ENCODE peak calls at places on chromosomes 2 and 18, in ten cellular contexts. B, Z, X, Q, D, H, G, A, V and R are unnamed samples.

GRCh38 chr2:240127351-240127750 is 8.8 kb downstream of the COPS9 start:
- DNase-seq in B (no peak), Z (no peak), X (no peak), Q (no peak), D (no peak), H (no peak), G (no peak), A (no peak), V (no peak), R (no peak)

GRCh38 chr18:23627325-23627724 is 35.4 kb downstream of the ANKRD29 start:
- DNase-seq in B (no peak), Z (no peak), X (no peak), Q (no peak), D (peak), H (no peak), G (peak), A (peak), V (no peak), R (peak)

GRCh38 chr2:150476213-150476740 is 11.2 kb downstream of the RND3 start:
- DNase-seq in B (no peak), Z (no peak), X (no peak), Q (no peak), D (no peak), H (no peak), G (no peak), A (no peak), V (no peak), R (no peak)

GRCh38 chr18:25164837-25165791 is 186.9 kb downstream of the ZNF521 start:
- DNase-seq in B (no peak), Z (no peak), X (peak), Q (no peak), D (peak), H (no peak), G (no peak), A (no peak), V (no peak), R (no peak)

GRCh38 chr2:3314626-3315025 is 63.0 kb downstream of the EIPR1 start:
- DNase-seq in B (no peak), Z (no peak), X (no peak), Q (no peak), D (no peak), H (no peak), G (no peak), A (no peak), V (no peak), R (no peak)

GRCh38 chr2:162126145-162126926 is 25.7 kb downstream of the GCG start:
- DNase-seq in B (no peak), Z (no peak), X (no peak), Q (no peak), D (no peak), H (no peak), G (no peak), A (no peak), V (no peak), R (no peak)

GRCh38 chr18:41128545-41128944 is 826.5 kb upstream of the PIK3C3 start:
- DNase-seq in B (no peak), Z (no peak), X (no peak), Q (no peak), D (no peak), H (no peak), G (no peak), A (no peak), V (no peak), R (peak)

GRCh38 chr2:235264121-235264493 is 229.7 kb upstream of the AGAP1 start:
- DNase-seq in B (no peak), Z (no peak), X (no peak), Q (no peak), D (no peak), H (no peak), G (no peak), A (no peak), V (no peak), R (peak)

GRCh38 chr18:41899535-41899934 is 55.5 kb upstream of the PIK3C3 start:
- DNase-seq in B (no peak), Z (no peak), X (no peak), Q (no peak), D (no peak), H (no peak), G (no peak), A (no peak), V (no peak), R (no peak)

GRCh38 chr2:144464730-144465129 is 55.2 kb downstream of the ZEB2 start:
- DNase-seq in B (no peak), Z (peak), X (no peak), Q (no peak), D (no peak), H (no peak), G (no peak), A (no peak), V (no peak), R (no peak)

GRCh38 chr2:48343571-48344440 is 186.1 kb upstream of the STON1 start:
- DNase-seq in B (no peak), Z (no peak), X (no peak), Q (no peak), D (peak), H (no peak), G (peak), A (peak), V (no peak), R (peak)

GRCh38 chr2:37916512-37917082 is 8.5 kb upstream of the RMDN2 start:
- DNase-seq in B (no peak), Z (no peak), X (no peak), Q (no peak), D (peak), H (no peak), G (no peak), A (peak), V (no peak), R (no peak)

GRCh38 chr18:75204262-75204977 is 4.5 kb downstream of the PTGR3 start:
- DNase-seq in B (no peak), Z (no peak), X (peak), Q (no peak), D (no peak), H (no peak), G (no peak), A (no peak), V (no peak), R (no peak)

GRCh38 chr18:9348766-9349165 is 14.2 kb downstream of the TWSG1 start:
- DNase-seq in B (no peak), Z (no peak), X (no peak), Q (no peak), D (no peak), H (no peak), G (no peak), A (no peak), V (no peak), R (peak)

GRCh38 chr18:24051256-24051947 is 36.8 kb downstream of the TTC39C start:
- DNase-seq in B (no peak), Z (no peak), X (no peak), Q (no peak), D (no peak), H (no peak), G (no peak), A (peak), V (no peak), R (peak)

GRCh38 chr2:240149943-240150784 is 9.7 kb upstream of the OTOS start:
- DNase-seq in B (peak), Z (peak), X (peak), Q (no peak), D (peak), H (no peak), G (peak), A (no peak), V (peak), R (no peak)

GRCh38 chr2:9108210-9108967 is 98.2 kb upstream of the ASAP2 start:
- DNase-seq in B (no peak), Z (no peak), X (no peak), Q (no peak), D (no peak), H (no peak), G (no peak), A (no peak), V (no peak), R (no peak)

GRCh38 chr2:36672199-36672598 is 24.3 kb upstream of the VIT start:
- DNase-seq in B (no peak), Z (no peak), X (peak), Q (no peak), D (peak), H (no peak), G (peak), A (peak), V (no peak), R (peak)

GRCh38 chr18:26488417-26489009 is 59.8 kb downstream of the KCTD1 start:
- DNase-seq in B (no peak), Z (peak), X (no peak), Q (no peak), D (no peak), H (no peak), G (no peak), A (no peak), V (no peak), R (no peak)

GRCh38 chr2:55109219-55109891 is 59.1 kb upstream of the RTN4 start:
- DNase-seq in B (peak), Z (no peak), X (no peak), Q (no peak), D (peak), H (no peak), G (peak), A (peak), V (no peak), R (peak)

GRCh38 chr2:98730851-98731708 is at the start of gene MGAT4A:
- DNase-seq in B (peak), Z (peak), X (peak), Q (peak), D (peak), H (peak), G (no peak), A (peak), V (peak), R (no peak)

GRCh38 chr18:3493501-3494244 is 43.7 kb downstream of the TGIF1 start:
- DNase-seq in B (no peak), Z (no peak), X (no peak), Q (no peak), D (no peak), H (no peak), G (no peak), A (no peak), V (no peak), R (no peak)

GRCh38 chr2:136319227-136319626 is 201.3 kb upstream of the CXCR4 start:
- DNase-seq in B (no peak), Z (no peak), X (no peak), Q (no peak), D (peak), H (no peak), G (no peak), A (no peak), V (peak), R (no peak)

GRCh38 chr2:175457846-175458408 is 276.4 kb upstream of the ATP5MC3 start:
- DNase-seq in B (no peak), Z (no peak), X (no peak), Q (no peak), D (no peak), H (no peak), G (no peak), A (no peak), V (no peak), R (no peak)

GRCh38 chr2:26355038-26355995 is 8.7 kb upstream of the ADGRF3 start:
- DNase-seq in B (no peak), Z (no peak), X (no peak), Q (no peak), D (peak), H (no peak), G (peak), A (peak), V (no peak), R (peak)

GRCh38 chr2:32963941-32964340 is 17.2 kb downstream of the LTBP1 start:
- DNase-seq in B (no peak), Z (no peak), X (no peak), Q (no peak), D (no peak), H (no peak), G (no peak), A (no peak), V (no peak), R (no peak)

GRCh38 chr2:211157856-211158463 is 601.6 kb downstream of the CPS1 start:
- DNase-seq in B (peak), Z (peak), X (peak), Q (peak), D (peak), H (peak), G (peak), A (peak), V (peak), R (peak)

GRCh38 chr2:8203354-8203753 is 478.5 kb upstream of the ID2 start:
- DNase-seq in B (no peak), Z (no peak), X (no peak), Q (no peak), D (no peak), H (no peak), G (no peak), A (no peak), V (no peak), R (no peak)

GRCh38 chr2:57878573-57878910 is 168.1 kb upstream of the VRK2 start:
- DNase-seq in B (no peak), Z (no peak), X (no peak), Q (no peak), D (no peak), H (no peak), G (no peak), A (peak), V (no peak), R (no peak)

GRCh38 chr18:23314672-23315071 is 138.4 kb upstream of the RIOK3 start:
- DNase-seq in B (no peak), Z (no peak), X (no peak), Q (no peak), D (no peak), H (no peak), G (no peak), A (no peak), V (no peak), R (no peak)

GRCh38 chr2:64819774-64820688 is 166.3 kb upstream of the SERTAD2 start:
- DNase-seq in B (no peak), Z (no peak), X (no peak), Q (no peak), D (peak), H (peak), G (no peak), A (no peak), V (peak), R (no peak)

GRCh38 chr2:238172439-238172838 is 13.7 kb downstream of the ERFE start:
- DNase-seq in B (no peak), Z (no peak), X (no peak), Q (no peak), D (no peak), H (no peak), G (no peak), A (no peak), V (no peak), R (no peak)

GRCh38 chr2:216394888-216395287 is 17.4 kb upstream of the SMARCAL1 start:
- DNase-seq in B (no peak), Z (no peak), X (no peak), Q (no peak), D (no peak), H (no peak), G (no peak), A (no peak), V (no peak), R (no peak)

GRCh38 chr2:238985931-238986446 is 138.1 kb downstream of the TWIST2 start:
- DNase-seq in B (no peak), Z (no peak), X (no peak), Q (no peak), D (no peak), H (no peak), G (no peak), A (no peak), V (no peak), R (no peak)